ENCODE peak calls at places on chromosomes 12 and 14, in nine cellular contexts. G is adrenal gland, X is PC-3, Y is neural progenitor cell, R is tibial nerve, F is right atrium auricular region, P is brain microvascular endothelial cell, M is dorsolateral prefrontal cortex, D is WERI-Rb-1. I is an unnamed sample.

GRCh38 chr14:64720190-64720589 is 16.0 kb downstream of the PLEKHG3 start:
- DNase-seq in M (peak; percentile 11), Y (no peak), F (no peak), X (peak; percentile 98), G (no peak), R (no peak), P (peak; percentile 90), D (no peak), I (no peak)

GRCh38 chr12:49930515-49931288 is 19.8 kb upstream of the AQP2 start:
- DNase-seq in M (no peak), R (no peak), X (peak; percentile 59), Y (no peak), F (no peak), D (no peak), G (peak; percentile 35), P (peak; percentile 60), I (no peak)

GRCh38 chr14:69079188-69079742 is 73.7 kb downstream of the DCAF5 start:
- DNase-seq in F (no peak), G (no peak), P (peak; percentile 83), Y (no peak), D (no peak), X (peak; percentile 95), M (no peak), R (no peak), I (no peak)

GRCh38 chr12:19834596-19834995 is 395.3 kb downstream of the AEBP2 start:
- DNase-seq in D (no peak), X (no peak), Y (no peak), P (no peak), R (no peak), M (no peak), G (no peak), F (no peak), I (no peak)

GRCh38 chr12:8823565-8824300 is 1.3 kb downstream of the A2ML1 start:
- DNase-seq in P (no peak), G (peak; percentile 35), D (peak; percentile 73), Y (peak; percentile 85), F (no peak), R (peak; percentile 9), M (no peak), X (no peak), I (peak; percentile 33)

GRCh38 chr12:69105101-69105613 is 134.2 kb upstream of the CPSF6 start:
- DNase-seq in X (peak; percentile 11), F (no peak), R (no peak), Y (peak; percentile 32), M (no peak), P (no peak), D (peak; percentile 61), G (no peak), I (no peak)

GRCh38 chr14:49550284-49551184 is 35.6 kb downstream of the RPS29 start:
- DNase-seq in P (no peak), D (no peak), M (no peak), R (no peak), Y (peak; percentile 20), G (no peak), X (peak; percentile 73), F (no peak), I (no peak)

GRCh38 chr12:104137175-104137901 is 672 bp downstream of the NFYB start:
- DNase-seq in X (peak; percentile 47), D (peak; percentile 76), F (no peak), G (peak; percentile 21), M (no peak), R (no peak), Y (peak; percentile 69), P (no peak), I (peak; percentile 34)

GRCh38 chr14:25837431-25837950 is 760.3 kb downstream of the NOVA1 start:
- DNase-seq in P (no peak), G (no peak), D (no peak), X (no peak), R (no peak), F (no peak), M (no peak), Y (no peak), I (no peak)

GRCh38 chr14:25836647-25837046 is 761.2 kb downstream of the NOVA1 start:
- DNase-seq in D (no peak), P (no peak), G (no peak), F (no peak), X (no peak), Y (no peak), R (no peak), M (no peak), I (no peak)

GRCh38 chr14:25828562-25828961 is 769.3 kb downstream of the NOVA1 start:
- DNase-seq in X (no peak), G (no peak), F (no peak), Y (no peak), R (no peak), M (no peak), D (no peak), P (no peak), I (no peak)

DNA sequence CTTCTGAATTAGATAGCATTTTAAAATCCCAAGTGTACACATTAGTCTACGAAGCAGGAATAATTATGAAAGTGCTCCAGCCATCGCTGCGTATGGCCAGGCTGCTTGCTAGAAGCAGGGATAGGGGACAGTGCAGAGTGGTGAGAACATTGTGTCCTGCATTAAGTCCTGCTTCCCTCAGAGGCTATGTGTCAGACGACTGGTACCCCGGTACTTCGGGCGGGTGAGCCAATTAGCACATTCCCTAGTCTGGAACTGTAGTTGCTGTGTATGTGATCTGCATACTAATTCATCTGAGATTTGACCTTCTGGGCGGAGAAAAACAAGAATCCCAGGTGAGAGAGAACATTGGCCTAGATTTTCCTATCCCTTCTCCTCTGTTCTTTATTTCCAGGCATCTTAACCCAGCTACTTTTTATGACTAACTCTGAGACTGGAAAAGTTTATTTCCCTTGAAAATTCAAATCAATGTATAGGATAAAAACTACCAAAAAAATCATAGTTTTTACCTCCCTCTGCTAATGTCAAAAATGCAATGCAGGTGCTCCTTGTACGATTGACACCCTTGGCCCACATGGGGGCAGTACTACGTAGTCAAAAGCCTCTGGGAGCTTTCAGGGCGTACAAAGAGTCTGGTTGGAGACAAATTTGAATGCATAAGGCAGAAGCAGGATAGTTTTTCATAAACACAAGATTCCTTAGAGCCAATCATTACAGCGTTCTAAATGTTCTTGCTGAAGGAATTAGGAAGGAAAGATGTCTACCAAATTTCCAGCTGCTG is 764.3 kb downstream of the NOVA1 start:
- DNase-seq in R (no peak), F (no peak), G (peak; percentile 45), D (peak; percentile 35), P (peak; percentile 7), X (peak; percentile 45), M (peak; percentile 74), Y (peak; percentile 80), I (no peak)
- TF ChIP-seq CTCF in R (peak; percentile 31), F (no peak), G (peak; percentile 50), D (peak; percentile 45), P (peak; percentile 40), X (peak; percentile 59), M (peak; percentile 65), Y (peak; percentile 86), I (no peak)

GRCh38 chr12:14842315-14842714 is 1.0 kb downstream of the ART4 start:
- DNase-seq in X (no peak), R (no peak), M (no peak), D (no peak), G (no peak), P (no peak), Y (no peak), F (no peak), I (no peak)

GRCh38 chr12:14846042-14846587 is 2.8 kb upstream of the ART4 start:
- DNase-seq in R (no peak), M (no peak), D (no peak), G (no peak), F (no peak), Y (no peak), X (no peak), P (no peak), I (no peak)

GRCh38 chr12:14841761-14842160 is 1.6 kb downstream of the ART4 start:
- DNase-seq in R (peak; percentile 53), G (peak; percentile 83), X (peak; percentile 79), M (no peak), F (peak; percentile 84), Y (no peak), D (no peak), P (peak; percentile 62), I (peak; percentile 60)

GRCh38 chr12:14845350-14845750 is 2.0 kb upstream of the ART4 start:
- DNase-seq in M (no peak), Y (peak; percentile 70), F (peak; percentile 70), R (peak; percentile 81), P (peak; percentile 65), D (peak; percentile 48), G (peak; percentile 67), X (peak; percentile 75), I (peak; percentile 42)

DNA sequence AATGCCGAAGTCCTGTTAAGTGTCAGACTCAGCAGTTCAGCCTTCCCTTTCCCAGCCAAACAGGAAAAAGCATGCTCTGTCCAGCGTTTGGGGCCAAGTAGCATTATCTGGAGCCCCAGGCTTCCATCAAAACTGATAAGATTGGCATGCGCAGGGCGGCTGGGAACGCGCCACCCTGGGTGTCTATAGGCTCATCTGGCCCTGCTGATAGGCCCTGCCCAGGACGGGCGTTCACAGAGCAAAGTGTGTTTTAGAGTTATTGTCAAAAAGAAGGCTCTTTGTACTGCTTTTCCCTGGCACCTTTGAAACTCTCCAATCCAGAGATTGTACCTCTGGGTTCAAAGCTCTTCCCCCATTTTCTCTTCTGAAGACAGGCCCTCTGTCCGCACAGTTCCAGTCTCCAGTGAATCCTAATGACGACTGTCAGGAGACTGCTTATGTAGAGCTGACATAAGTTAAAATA is at the start of gene ART4:
- DNase-seq in F (peak; percentile 77), M (no peak), X (no peak), G (peak; percentile 25), D (no peak), P (no peak), R (no peak), Y (no peak), I (no peak)
- H3K27ac ChIP-seq in F (peak within 1 kb of the TSS; percentile 76), M (peak within 1 kb of the TSS; percentile 54), X (no peak within 1 kb of the TSS), G (peak within 1 kb of the TSS; percentile 58), D (no peak within 1 kb of the TSS), P (no peak within 1 kb of the TSS), R (peak within 1 kb of the TSS; percentile 52), Y (no peak within 1 kb of the TSS), I (peak within 1 kb of the TSS; percentile 85)

GRCh38 chr12:129927316-129927900 is 23.6 kb upstream of the TMEM132D start:
- DNase-seq in R (no peak), X (no peak), P (peak; percentile 77), Y (no peak), M (no peak), G (no peak), D (no peak), F (no peak), I (no peak)
- TF ChIP-seq CTCF in R (no peak), X (no peak), P (no peak), Y (no peak), M (no peak), G (no peak), D (no peak), F (no peak), I (no peak)

GRCh38 chr12:98397323-98398105 is 117.9 kb upstream of the TMPO start:
- DNase-seq in X (peak; percentile 91), Y (peak; percentile 84), D (peak; percentile 76), G (peak; percentile 86), M (peak; percentile 81), F (peak; percentile 85), R (peak; percentile 78), P (peak; percentile 78), I (peak; percentile 85)

GRCh38 chr12:98402081-98402480 is 113.3 kb upstream of the TMPO start:
- DNase-seq in X (peak; percentile 70), D (peak; percentile 20), R (no peak), Y (no peak), F (no peak), P (no peak), G (no peak), M (no peak), I (no peak)

GRCh38 chr12:98401427-98401826 is 114.0 kb upstream of the TMPO start:
- DNase-seq in M (no peak), G (no peak), X (no peak), F (no peak), Y (no peak), D (no peak), P (no peak), R (no peak), I (no peak)

GRCh38 chr12:98402671-98403070 is 112.7 kb upstream of the TMPO start:
- DNase-seq in M (no peak), Y (no peak), G (no peak), D (no peak), R (no peak), P (no peak), X (no peak), F (no peak), I (no peak)

DNA sequence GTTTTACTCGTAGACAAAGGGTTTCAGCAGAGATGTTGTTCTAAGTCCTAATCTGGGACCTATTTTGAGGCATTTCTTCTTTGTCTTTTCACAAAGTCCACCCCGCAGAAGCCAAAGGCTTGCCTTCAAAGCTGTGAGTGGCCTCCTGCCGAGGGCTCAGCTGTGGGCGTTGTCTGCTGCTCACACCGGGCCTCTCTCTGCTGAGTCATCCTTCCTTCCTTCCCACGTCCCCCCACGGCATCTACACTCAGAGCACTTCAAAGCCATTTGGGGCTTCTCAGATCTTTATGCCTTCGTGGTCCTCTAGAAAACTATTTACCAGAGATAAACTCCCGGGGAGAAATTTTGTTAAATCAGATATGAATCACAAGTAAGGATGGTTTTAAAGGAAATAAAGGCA is 115.9 kb upstream of the TMPO start:
- DNase-seq in Y (peak; percentile 59), M (peak; percentile 66), D (no peak), F (no peak), P (peak; percentile 90), R (no peak), G (no peak), X (peak; percentile 64), I (no peak)
- H3K27ac ChIP-seq in Y (no peak overlapping the region), M (peak overlapping the region; percentile 48), D (no peak overlapping the region), F (no peak overlapping the region), P (peak overlapping the region; percentile 37), R (no peak overlapping the region), G (no peak overlapping the region), X (no peak overlapping the region), I (no peak overlapping the region)